ENCODE peak calls at places on chromosomes 4 and X, in seven cellular contexts. E is cardiac fibroblast; I is A549; T is adrenal gland; N is CD8-positive, alpha-beta T cell; D is hepatocyte; X is choroid plexus epithelial cell. R is an unnamed sample.

GRCh38 chr4:107862658-107863057 is 37.9 kb downstream of the SGMS2 start:
- DNase-seq in E (peak), T (no peak), N (no peak), I (peak), X (peak), D (peak), R (no peak)

GRCh38 chr4:106478152-106478551 is 109.6 kb upstream of the GIMD1 start:
- DNase-seq in I (no peak), T (no peak), X (no peak), E (no peak), D (no peak), N (no peak), R (no peak)

GRCh38 chr4:185839204-185839712 is 27.3 kb upstream of the SORBS2 start:
- DNase-seq in E (peak), T (peak), I (peak), X (peak), D (peak), N (no peak), R (no peak)

GRCh38 chr4:186029731-186030421 is 39.1 kb upstream of the TLR3 start:
- DNase-seq in N (no peak), T (peak), I (no peak), D (peak), X (peak), E (peak), R (no peak)

GRCh38 chr4:186700746-186701145 is 22.9 kb downstream of the FAT1 start:
- DNase-seq in T (no peak), D (no peak), E (peak), I (no peak), N (no peak), X (no peak), R (no peak)

GRCh38 chrX:43225626-43226328 is 430.3 kb upstream of the MAOA start:
- DNase-seq in E (no peak), T (no peak), I (no peak), D (peak), N (no peak), X (no peak), R (no peak)

GRCh38 chr4:2083826-2084160 is 24.7 kb downstream of the NAT8L start:
- DNase-seq in X (no peak), E (no peak), N (no peak), T (no peak), D (no peak), I (no peak), R (no peak)

GRCh38 chr4:41452484-41453225 is 85.3 kb upstream of the LIMCH1 start:
- DNase-seq in N (no peak), D (no peak), X (no peak), I (no peak), E (no peak), T (no peak), R (no peak)

GRCh38 chr4:175087156-175087555 is 169.0 kb downstream of the ADAM29 start:
- DNase-seq in X (no peak), I (no peak), T (no peak), D (no peak), E (no peak), N (no peak), R (no peak)

GRCh38 chr4:108030332-108030731 is 40.6 kb downstream of the HADH start:
- DNase-seq in D (peak), X (peak), E (peak), T (peak), N (peak), I (peak), R (no peak)

GRCh38 chr4:68950033-68950432 is 1.6 kb downstream of the UGT2A3 start:
- DNase-seq in N (no peak), I (no peak), D (no peak), T (no peak), X (no peak), E (no peak), R (no peak)

GRCh38 chrX:75086731-75087195 is 69.3 kb downstream of the ABCB7 start:
- DNase-seq in E (peak), D (peak), N (no peak), T (no peak), I (no peak), X (peak), R (no peak)

GRCh38 chr4:168887809-168888208 is 122.2 kb downstream of the CBR4 start:
- DNase-seq in D (no peak), E (no peak), I (no peak), T (no peak), N (no peak), X (no peak), R (no peak)

GRCh38 chr4:18938343-18939109 is 917.0 kb upstream of the LCORL start:
- DNase-seq in I (no peak), E (no peak), D (no peak), T (no peak), N (no peak), X (peak), R (no peak)

GRCh38 chr4:111040904-111041303 is 418.0 kb upstream of the PITX2 start:
- DNase-seq in D (no peak), E (no peak), I (no peak), X (no peak), T (no peak), N (no peak), R (no peak)

GRCh38 chrX:66638591-66639500 is at the start of gene EDA2R:
- DNase-seq in N (no peak), T (peak), D (peak), E (peak), X (peak), I (peak), R (no peak)

GRCh38 chrX:107025538-107025937 is 25.5 kb upstream of the MORC4 start:
- DNase-seq in N (no peak), T (no peak), X (peak), E (peak), D (peak), I (peak), R (no peak)

GRCh38 chr4:174317531-174317930 is 33.8 kb downstream of the CEP44 start:
- DNase-seq in D (no peak), N (no peak), X (peak), T (no peak), I (no peak), E (peak), R (no peak)

GRCh38 chr4:26454961-26455360 is 35.3 kb downstream of the CCKAR start:
- DNase-seq in T (no peak), E (no peak), N (no peak), D (no peak), I (no peak), X (no peak), R (no peak)

GRCh38 chrX:37349131-37350033 is at the start of gene PRRG1:
- DNase-seq in T (peak), E (peak), N (no peak), X (peak), I (peak), D (peak), R (peak)

GRCh38 chrX:88325634-88326033 is 421.4 kb upstream of the CPXCR1 start:
- DNase-seq in E (no peak), X (no peak), N (no peak), T (no peak), I (no peak), D (no peak), R (no peak)

GRCh38 chrX:83469551-83469950 is 38.5 kb upstream of the POU3F4 start:
- DNase-seq in T (peak), N (no peak), X (peak), I (peak), E (peak), D (peak), R (no peak)
- TF ChIP-seq CTCF in T (peak), N (no peak), X (no peak), I (no peak), E (no peak), D (peak), R (peak)

GRCh38 chr4:20724915-20725314 is 24.7 kb downstream of the PACRGL start:
- DNase-seq in E (no peak), D (no peak), T (no peak), I (no peak), X (no peak), N (no peak), R (no peak)
- TF ChIP-seq CTCF in E (no peak), D (no peak), T (no peak), I (no peak), X (no peak), N (no peak), R (no peak)

DNA sequence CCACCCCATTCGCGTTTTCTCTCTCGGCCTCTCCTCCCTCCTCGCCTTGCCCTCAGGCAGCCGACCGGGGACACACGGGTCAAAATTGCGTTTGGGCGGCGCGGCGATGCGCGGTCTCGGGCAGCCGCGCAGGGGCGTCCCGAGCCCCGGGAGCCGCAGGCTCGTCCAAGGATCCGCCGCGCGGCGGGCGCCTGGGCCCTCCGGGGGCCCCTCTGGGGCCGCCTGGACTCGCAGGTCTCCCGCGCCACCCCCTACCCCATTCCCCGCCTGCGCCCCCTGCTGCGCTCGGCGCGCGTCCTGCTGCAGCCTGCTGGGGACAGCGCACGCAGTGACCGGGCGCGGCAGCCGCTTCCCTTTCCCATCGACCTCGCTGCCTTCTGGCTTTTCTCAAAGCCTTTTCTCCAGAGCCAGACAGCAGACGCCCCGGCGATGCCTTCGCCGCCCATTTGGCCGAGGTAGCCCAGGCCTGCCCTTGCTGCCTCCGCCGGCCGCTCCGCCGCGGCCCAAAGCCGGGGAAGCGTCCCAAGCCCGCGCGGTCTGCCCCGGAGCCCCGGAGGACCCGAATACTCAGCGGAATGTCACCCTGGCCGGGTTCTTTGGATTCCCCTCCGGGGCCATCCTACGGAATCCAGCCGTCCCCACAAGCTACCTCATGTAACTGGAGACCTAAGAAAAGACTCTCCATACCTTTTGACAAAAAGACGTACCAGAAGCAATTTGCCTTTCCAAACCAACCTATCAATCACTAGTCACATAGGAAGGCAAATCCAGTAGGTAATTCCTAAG is 16.5 kb downstream of the POU4F2 start:
- DNase-seq in T (no peak), N (no peak), X (peak), E (no peak), I (no peak), D (peak), R (peak)
- TF ChIP-seq CTCF in T (no peak), N (no peak), X (no peak), E (no peak), I (no peak), D (peak), R (peak)

GRCh38 chr4:39124885-39125599 is 57.3 kb upstream of the WDR19 start:
- DNase-seq in X (no peak), N (no peak), D (no peak), I (no peak), T (no peak), E (no peak), R (no peak)
- TF ChIP-seq CTCF in X (no peak), N (no peak), D (no peak), I (no peak), T (no peak), E (no peak), R (no peak)

R was measured in progenitor cell of endocrine pancreas.